ENCODE peak calls at places on chromosomes 16 and 17, in five cellular contexts. R, T, O, F and K are unnamed samples. For H3K4me1 and H3K36me3, the result is how much of the 10 kb centered on the place peaks cover.

GRCh38 chr17:74089869-74090464 is 113.5 kb upstream of the RPL38 start:
- DNase-seq in R (peak), T (peak), O (peak), F (peak), K (peak)

GRCh38 chr17:58110012-58110411 is 26.8 kb downstream of the DYNLL2 start:
- DNase-seq in R (no peak), T (no peak), O (no peak), F (no peak), K (no peak)

GRCh38 chr17:16398270-16399267 is 16.8 kb upstream of the TRPV2 start:
- DNase-seq in R (no peak), T (peak), O (no peak), F (no peak), K (no peak)

GRCh38 chr16:28316056-28316455 is 23.7 kb downstream of the SBK1 start:
- DNase-seq in R (no peak), T (no peak), O (no peak), F (no peak), K (no peak)

GRCh38 chr17:8188408-8188839 is 1.6 kb downstream of the BORCS6 start:
- DNase-seq in R (no peak), T (no peak), O (no peak), F (no peak), K (no peak)

GRCh38 chr17:77880702-77881450 is 77.6 kb upstream of the TNRC6C start:
- DNase-seq in R (no peak), T (no peak), O (no peak), F (no peak), K (no peak)

GRCh38 chr17:19457830-19458271 is 46.8 kb downstream of the RNF112 start:
- DNase-seq in R (no peak), T (no peak), O (no peak), F (no peak), K (no peak)

GRCh38 chr17:77645441-77646430 is 312.8 kb upstream of the TNRC6C start:
- DNase-seq in R (no peak), T (peak), O (no peak), F (no peak), K (no peak)

GRCh38 chr17:75338335-75338734 is 49.1 kb upstream of the SLC25A19 start:
- DNase-seq in R (no peak), T (no peak), O (no peak), F (no peak), K (no peak)

GRCh38 chr17:15350777-15351486 is 9.5 kb upstream of the TEKT3 start:
- DNase-seq in R (peak), T (no peak), O (no peak), F (peak), K (no peak)

GRCh38 chr17:81420769-81421462 is 25.7 kb downstream of the BAHCC1 start:
- DNase-seq in R (no peak), T (no peak), O (no peak), F (no peak), K (no peak)
- H3K4me1 ChIP-seq in R (under half), T (half or more), O (half or more), F (under half), K (under half)

DNA sequence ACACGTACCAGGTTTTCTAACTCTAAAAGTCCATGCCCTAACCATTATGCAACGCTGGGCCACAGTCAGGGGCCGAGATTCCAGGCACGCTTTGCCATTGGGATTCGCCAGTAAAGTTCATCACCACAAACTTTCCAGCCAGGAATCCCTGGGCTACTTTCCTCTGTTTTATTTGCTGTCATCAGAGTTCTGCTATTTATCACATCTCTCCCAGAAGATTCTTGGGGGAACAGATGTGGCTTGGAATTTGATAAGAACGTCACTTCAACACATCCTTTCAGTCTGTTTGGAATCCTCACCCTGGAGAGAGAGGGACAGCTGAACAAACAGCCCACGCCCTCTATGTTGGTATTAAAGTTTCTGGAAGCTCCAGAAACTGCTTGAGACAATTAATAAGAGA is 109.6 kb upstream of the CACNG3 start:
- DNase-seq in R (peak), T (no peak), O (no peak), F (no peak), K (no peak)
- H3K27ac ChIP-seq in R (no peak), T (no peak), O (no peak), F (no peak), K (no peak)

GRCh38 chr16:1790611-1791255 is 2.8 kb downstream of the IGFALS start:
- DNase-seq in R (peak), T (no peak), O (no peak), F (no peak), K (no peak)

GRCh38 chr16:1791256-1791942 is 2.1 kb downstream of the IGFALS start:
- DNase-seq in R (peak), T (no peak), O (no peak), F (no peak), K (no peak)

GRCh38 chr16:1788708-1789100 is 4.8 kb downstream of the IGFALS start:
- DNase-seq in R (peak), T (no peak), O (no peak), F (no peak), K (no peak)

GRCh38 chr16:1789643-1790045 is 3.9 kb downstream of the IGFALS start:
- DNase-seq in R (peak), T (no peak), O (no peak), F (no peak), K (no peak)

DNA sequence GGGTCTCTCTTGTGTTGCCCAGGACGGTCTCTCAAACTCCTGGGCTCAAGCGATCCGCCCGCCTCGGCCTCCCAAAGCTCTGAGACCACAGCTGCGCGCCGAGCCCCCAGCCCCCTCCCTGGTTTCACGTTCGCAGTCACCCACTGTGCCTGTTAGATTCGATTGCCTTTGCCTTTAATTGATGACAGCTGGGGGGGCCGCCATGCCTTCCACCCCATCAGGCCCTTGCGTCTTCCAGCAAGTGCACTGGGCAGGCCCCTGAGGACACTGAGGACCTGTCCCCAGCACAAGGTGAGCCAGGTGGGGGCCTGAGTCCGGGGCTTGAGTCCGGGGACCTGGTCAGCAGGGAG is 3.3 kb downstream of the IGFALS start:
- DNase-seq in R (no peak), T (no peak), O (no peak), F (no peak), K (no peak)
- H3K36me3 ChIP-seq in R (under half), T (under half), O (under half), F (under half), K (under half)

GRCh38 chr16:67227567-67227921 is 614 bp downstream of the TMEM208 start:
- DNase-seq in R (no peak), T (no peak), O (no peak), F (no peak), K (no peak)

GRCh38 chr16:67228034-67228785 is 1.3 kb downstream of the TMEM208 start:
- DNase-seq in R (no peak), T (no peak), O (no peak), F (no peak), K (no peak)

GRCh38 chr16:67226804-67227566 is at the start of gene TMEM208:
- DNase-seq in R (peak), T (peak), O (peak), F (peak), K (peak)

GRCh38 chr16:67223992-67224391 is 2.9 kb upstream of the TMEM208 start:
- DNase-seq in R (no peak), T (no peak), O (no peak), F (no peak), K (peak)

DNA sequence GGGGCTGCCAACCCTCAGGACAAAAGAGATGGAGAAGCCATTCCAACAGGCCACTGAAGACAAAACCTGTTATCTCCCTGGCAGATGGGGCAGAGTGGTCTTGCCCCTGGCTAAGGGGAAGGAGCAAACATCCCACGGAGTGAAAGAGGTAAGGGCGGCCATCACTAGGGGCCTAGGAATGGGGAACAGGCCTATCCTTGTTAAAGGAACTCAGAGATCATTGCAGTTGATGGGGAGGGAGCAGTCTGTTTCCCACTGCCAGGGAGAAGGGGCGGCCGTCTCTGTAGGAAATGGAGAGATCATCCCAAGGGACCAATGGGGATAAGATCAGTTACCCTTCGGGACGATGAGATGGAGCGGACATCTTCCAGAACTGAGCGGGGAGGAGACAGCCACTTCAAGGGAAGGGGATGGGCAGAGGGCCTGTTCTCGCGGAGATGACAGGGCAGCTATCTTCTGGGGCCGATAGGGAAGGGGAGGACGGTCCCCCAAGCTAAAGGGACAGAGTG is 581 bp upstream of the TMEM208 start:
- DNase-seq in R (no peak), T (no peak), O (no peak), F (no peak), K (no peak)
- H3K4me1 ChIP-seq in R (under half), T (under half), O (under half), F (under half), K (under half)

DNA sequence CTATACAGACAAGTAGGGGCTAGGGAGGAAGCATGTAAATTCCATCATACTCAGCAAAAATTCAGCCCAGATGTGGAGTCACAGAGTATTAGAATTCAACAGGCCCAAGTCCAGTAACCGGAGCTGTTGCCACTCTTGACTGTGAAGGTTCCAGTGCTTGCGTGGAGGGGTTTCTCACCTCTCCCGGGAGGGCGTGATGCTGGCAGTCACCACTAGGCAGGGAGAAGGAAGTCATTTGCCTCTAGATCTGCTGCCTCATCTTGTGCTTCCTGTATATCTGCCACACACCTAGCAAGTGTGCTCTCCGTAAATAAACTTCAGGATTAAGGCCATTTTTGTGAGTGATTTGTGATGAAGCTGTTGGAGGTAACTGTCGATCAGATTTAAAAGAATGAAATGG is 1.0 kb upstream of the CKLF start:
- DNase-seq in R (peak), T (peak), O (peak), F (peak), K (peak)
- H3K27ac ChIP-seq in R (peak), T (no peak), O (peak), F (peak), K (peak)